ENCODE peak calls at places on chromosomes 1 and 21, in eight cellular contexts. E is heart left ventricle, Q is thoracic aorta, T is pancreas, P is keratinocyte, S is fibroblast of lung, M is breast epithelium, Z is IMR-90. H is an unnamed sample. For H3K4me1, the result is how much of the 10 kb centered on the place peaks cover.

GRCh38 chr1:112772781-112773180 is 57.6 kb upstream of the PPM1J start:
- DNase-seq in P (no peak), S (peak), Z (no peak), Q (no peak), E (no peak), M (no peak), T (no peak), H (no peak)

GRCh38 chr1:109802901-109803561 is 39.3 kb upstream of the EPS8L3 start:
- DNase-seq in Q (no peak), M (no peak), E (no peak), S (no peak), Z (no peak), P (no peak), T (no peak), H (no peak)

GRCh38 chr21:29313662-29314408 is 15.1 kb downstream of the BACH1 start:
- DNase-seq in P (no peak), T (no peak), Z (no peak), S (no peak), Q (no peak), E (no peak), M (no peak), H (no peak)

GRCh38 chr1:231171623-231172197 is 9.9 kb downstream of the TRIM67 start:
- DNase-seq in M (no peak), T (no peak), E (no peak), S (no peak), P (peak), Q (no peak), Z (no peak), H (no peak)

GRCh38 chr1:115184951-115185331 is 95.6 kb upstream of the TSPAN2 start:
- DNase-seq in Z (peak), Q (peak), T (no peak), M (no peak), P (no peak), S (peak), E (no peak), H (peak)

GRCh38 chr1:230348386-230349022 is 77.6 kb downstream of the PGBD5 start:
- DNase-seq in T (no peak), E (no peak), S (no peak), M (no peak), Z (no peak), P (no peak), Q (no peak), H (no peak)

GRCh38 chr21:33112670-33113596 is 43.0 kb downstream of the OLIG1 start:
- DNase-seq in S (no peak), E (no peak), M (no peak), T (no peak), P (no peak), Z (no peak), Q (no peak), H (no peak)

GRCh38 chr1:153626929-153627796 is at the start of gene S100A13:
- DNase-seq in E (peak), S (peak), Q (peak), Z (peak), T (peak), P (no peak), M (peak), H (peak)

GRCh38 chr1:116690809-116691323 is 23.3 kb upstream of the IGSF3 start:
- DNase-seq in T (no peak), M (no peak), P (no peak), E (no peak), Q (no peak), Z (no peak), S (no peak), H (no peak)

GRCh38 chr1:160911441-160911840 is 26.5 kb upstream of the ITLN1 start:
- DNase-seq in S (peak), P (no peak), Q (no peak), M (no peak), Z (peak), E (no peak), T (no peak), H (no peak)

GRCh38 chr1:178438432-178438831 is 58.3 kb downstream of the CLEC20A start:
- DNase-seq in E (no peak), M (no peak), S (peak), Q (no peak), T (no peak), P (no peak), Z (peak), H (no peak)

GRCh38 chr1:236144446-236145150 is 2.3 kb downstream of the GPR137B start:
- DNase-seq in E (peak), T (no peak), P (no peak), S (no peak), M (no peak), Z (peak), Q (no peak), H (no peak)

GRCh38 chr21:45994086-45994661 is 12.6 kb downstream of the COL6A1 start:
- DNase-seq in M (peak), Q (no peak), Z (no peak), P (no peak), E (peak), S (peak), T (peak), H (no peak)

GRCh38 chr1:224781800-224782199 is 147.7 kb upstream of the DNAH14 start:
- DNase-seq in S (no peak), E (no peak), T (no peak), Q (no peak), Z (no peak), M (no peak), P (no peak), H (no peak)

GRCh38 chr1:23592209-23592905 is 33.1 kb upstream of the ID3 start:
- DNase-seq in Q (no peak), T (no peak), M (no peak), S (no peak), E (no peak), Z (no peak), P (peak), H (no peak)

GRCh38 chr21:24290151-24290833 is 1317.0 kb downstream of the MRPL39 start:
- DNase-seq in E (no peak), P (no peak), T (no peak), M (no peak), Q (no peak), S (no peak), Z (no peak), H (no peak)

GRCh38 chr1:67393240-67393639 is 37.0 kb downstream of the SERBP1 start:
- DNase-seq in E (peak), Z (no peak), P (no peak), T (peak), Q (no peak), S (peak), M (peak), H (peak)

GRCh38 chr1:143604887-143605286 is 366.9 kb downstream of the FAM72C start:
- DNase-seq in S (no peak), M (no peak), Z (no peak), E (no peak), T (no peak), Q (no peak), P (no peak), H (no peak)

GRCh38 chr1:38815903-38816627 is 43.5 kb downstream of the RRAGC start:
- DNase-seq in P (no peak), S (no peak), E (no peak), M (no peak), Z (no peak), T (no peak), Q (no peak), H (no peak)

GRCh38 chr1:182604128-182604834 is at the start of gene RGS16:
- DNase-seq in Z (peak), P (no peak), E (peak), T (peak), M (peak), Q (peak), S (peak), H (peak)

GRCh38 chr1:6170116-6170741 is 9.9 kb downstream of the CHD5 start:
- DNase-seq in M (no peak), Z (no peak), S (no peak), Q (no peak), P (no peak), E (no peak), T (peak), H (no peak)

GRCh38 chr21:40768056-40768455 is 78.9 kb downstream of the DSCAM start:
- DNase-seq in M (no peak), T (no peak), E (no peak), S (no peak), P (no peak), Q (no peak), Z (no peak), H (no peak)

GRCh38 chr1:99745061-99745460 is 21.4 kb downstream of the FRRS1 start:
- DNase-seq in T (no peak), Q (no peak), S (no peak), E (no peak), M (no peak), Z (no peak), P (no peak), H (no peak)

GRCh38 chr1:19582318-19582717 is 61.8 kb upstream of the NBL1 start:
- DNase-seq in T (peak), P (no peak), Z (no peak), S (no peak), E (peak), M (peak), Q (no peak), H (no peak)

GRCh38 chr1:204438628-204439027 is 27.0 kb upstream of the PPP1R15B start:
- DNase-seq in P (peak), S (peak), T (no peak), E (no peak), Z (peak), Q (peak), M (no peak), H (peak)

GRCh38 chr21:31184462-31184861 is 146.2 kb upstream of the KRTAP19-8 start:
- DNase-seq in T (no peak), S (no peak), Z (no peak), P (no peak), Q (no peak), E (no peak), M (no peak), H (no peak)

GRCh38 chr1:169874229-169874628 is 19.5 kb downstream of the SCYL3 start:
- DNase-seq in E (no peak), T (no peak), S (peak), Q (no peak), P (no peak), Z (peak), M (no peak), H (no peak)

GRCh38 chr21:42878678-42878992 is 704 bp downstream of the WDR4 start:
- DNase-seq in Z (no peak), Q (no peak), P (no peak), T (no peak), S (no peak), E (no peak), M (no peak), H (no peak)

GRCh38 chr1:147849097-147849873 is 53.3 kb upstream of the GJA8 start:
- DNase-seq in T (no peak), E (no peak), M (no peak), P (no peak), Z (peak), S (peak), Q (no peak), H (no peak)

GRCh38 chr1:107664882-107665871 is 299.8 kb downstream of the VAV3 start:
- DNase-seq in Q (no peak), S (no peak), P (no peak), Z (no peak), E (no peak), T (no peak), M (no peak), H (no peak)

GRCh38 chr1:203480525-203481084 is 5.0 kb downstream of the PRELP start:
- DNase-seq in S (peak), E (peak), P (peak), Q (peak), Z (peak), T (peak), M (peak), H (peak)

GRCh38 chr1:162310337-162310736 is 66.3 kb downstream of the SPATA46 start:
- DNase-seq in Q (no peak), P (no peak), T (no peak), S (peak), E (no peak), Z (peak), M (no peak), H (no peak)

GRCh38 chr1:22976461-22977243 is 4.0 kb upstream of the LACTBL1 start:
- DNase-seq in Z (peak), Q (no peak), P (peak), M (peak), E (peak), T (no peak), S (peak), H (peak)

GRCh38 chr1:31374511-31375196 is 1.8 kb upstream of the FABP3 start:
- DNase-seq in T (no peak), Q (peak), P (no peak), Z (peak), S (peak), M (peak), E (peak), H (peak)

GRCh38 chr1:39625462-39626273 is 13.8 kb downstream of the HEYL start:
- DNase-seq in T (peak), S (peak), Z (peak), M (no peak), E (peak), Q (peak), P (no peak), H (peak)

DNA sequence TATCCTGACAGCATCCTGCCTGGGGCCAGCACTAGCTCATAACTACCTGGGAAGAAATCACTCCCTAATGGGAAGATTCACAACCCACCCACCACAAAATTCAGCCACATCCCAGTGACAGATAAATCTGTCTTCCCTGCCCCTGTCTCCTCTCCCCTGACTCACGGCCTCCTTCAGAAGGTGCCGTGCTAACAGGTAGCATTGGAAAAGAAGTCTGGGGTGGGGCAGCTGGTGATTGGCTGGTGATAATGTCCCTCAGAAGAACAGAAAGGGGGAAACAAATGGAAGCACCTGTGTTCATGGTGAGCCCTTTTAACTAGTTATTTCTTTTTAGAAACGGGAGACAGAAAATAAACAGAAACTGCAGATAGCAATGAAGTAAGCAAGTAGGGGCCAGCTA is 29.1 kb downstream of the ITPKB start:
- DNase-seq in Z (no peak), E (no peak), Q (no peak), T (no peak), M (no peak), S (no peak), P (no peak), H (no peak)
- H3K4me1 ChIP-seq in Z (under half), E (half or more), Q (under half), T (under half), M (under half), S (under half), P (under half), H (under half)

GRCh38 chr1:94044891-94045290 is 76.1 kb downstream of the ABCA4 start:
- DNase-seq in M (no peak), S (no peak), T (no peak), Q (no peak), P (no peak), E (no peak), Z (no peak), H (no peak)

GRCh38 chr1:94044290-94044790 is 76.6 kb downstream of the ABCA4 start:
- DNase-seq in T (no peak), Q (no peak), M (peak), P (no peak), S (no peak), Z (no peak), E (peak), H (peak)

GRCh38 chr1:94043738-94044289 is 77.1 kb downstream of the ABCA4 start:
- DNase-seq in Q (no peak), M (no peak), E (no peak), S (no peak), Z (no peak), T (no peak), P (no peak), H (no peak)

GRCh38 chr1:94047914-94048313 is 73.0 kb downstream of the ABCA4 start:
- DNase-seq in Z (no peak), S (no peak), T (no peak), P (no peak), Q (no peak), M (no peak), E (no peak), H (no peak)

GRCh38 chr1:94045465-94046056 is 75.4 kb downstream of the ABCA4 start:
- DNase-seq in T (no peak), P (peak), M (peak), Q (peak), S (peak), E (peak), Z (peak), H (peak)
- TF ChIP-seq CTCF in T (peak), P (peak), M (peak), Q (peak), S (peak), E (peak), Z (peak), H (peak)

DNA sequence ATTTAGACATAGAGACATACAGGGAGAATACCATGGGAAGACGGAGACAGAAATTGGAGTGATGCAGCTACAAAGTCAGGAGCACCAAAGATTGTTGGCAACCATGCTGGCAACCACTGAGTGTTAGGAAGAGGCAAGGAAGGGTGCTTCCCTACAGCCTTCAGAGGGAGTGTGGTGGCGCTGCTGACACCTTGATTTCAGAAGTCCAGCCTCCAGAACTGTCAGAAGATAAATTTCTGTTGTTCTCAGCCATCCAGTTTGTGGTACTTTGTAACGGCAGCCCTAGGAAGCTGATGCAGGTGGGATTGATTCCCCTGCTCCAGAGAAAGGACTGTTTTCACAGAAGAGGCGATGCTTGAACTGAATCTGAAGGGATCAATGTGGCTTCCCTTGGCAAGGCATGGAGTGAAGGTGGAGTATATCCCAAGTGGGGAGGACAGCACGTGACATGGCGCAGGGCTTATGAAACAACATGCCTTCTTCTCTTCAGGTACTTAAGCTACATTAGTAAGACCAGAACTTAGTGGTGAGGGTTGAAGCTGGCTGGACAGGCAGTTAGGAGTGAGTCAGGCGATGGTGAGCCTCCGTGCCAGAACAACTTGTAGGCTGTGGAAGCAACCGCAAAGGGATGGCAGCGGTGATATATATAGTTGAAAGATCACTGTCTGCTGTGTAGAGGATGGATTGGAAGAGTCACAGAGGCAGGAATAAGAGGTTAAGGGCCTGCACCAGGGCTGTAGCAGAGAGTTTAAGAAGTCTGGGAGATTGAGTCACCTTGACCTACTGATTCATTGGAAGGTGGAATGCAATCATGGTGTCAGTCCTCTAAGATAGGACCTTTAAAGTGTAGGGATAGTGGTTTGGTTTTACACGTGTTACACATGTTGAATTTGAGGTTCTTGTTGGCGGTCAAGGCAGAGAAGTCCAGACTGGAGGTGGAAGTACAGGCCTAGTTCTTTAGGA is 2.1 kb downstream of the LEPR start:
- DNase-seq in P (peak), Q (no peak), Z (peak), S (peak), E (no peak), T (no peak), M (no peak), H (no peak)
- H3K4me1 ChIP-seq in P (half or more), Q (under half), Z (under half), S (under half), E (half or more), T (under half), M (under half), H (under half)

DNA sequence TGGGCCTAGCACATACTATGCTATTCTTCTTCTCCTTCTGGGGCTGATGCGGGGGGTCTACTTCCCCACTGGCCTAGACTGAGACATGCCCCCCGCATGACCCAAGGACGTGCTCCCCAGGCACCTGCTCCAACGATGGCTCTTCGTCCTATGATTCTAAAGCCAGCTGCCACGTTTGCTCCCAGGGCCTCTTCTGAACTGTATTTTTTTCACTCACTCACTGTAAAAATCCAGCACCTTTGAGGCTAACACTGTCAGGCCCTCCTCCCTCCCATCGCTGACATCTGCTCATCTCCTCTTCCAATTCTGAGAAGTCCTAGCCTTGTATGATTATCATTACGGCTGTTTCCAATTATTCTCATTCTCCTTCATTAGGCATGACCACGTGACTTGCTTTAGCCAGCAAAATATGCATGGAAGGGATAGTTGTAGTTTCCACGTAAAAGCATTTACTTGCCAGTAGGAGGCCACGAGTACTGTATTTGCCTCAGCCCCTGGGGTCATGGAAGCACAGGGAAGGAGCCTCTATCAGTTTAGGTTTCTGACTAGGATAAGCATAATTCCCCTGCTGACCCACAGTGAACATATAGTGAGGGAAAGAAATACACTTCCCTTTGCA is 19.1 kb upstream of the EDN2 start:
- DNase-seq in E (no peak), Z (no peak), S (no peak), P (no peak), M (no peak), T (peak), Q (no peak), H (no peak)
- TF ChIP-seq CTCF in E (no peak), Z (no peak), S (peak), P (peak), M (no peak), T (no peak), Q (no peak), H (no peak)